ENCODE peak calls at places on chromosomes 6 and 20, in ten cellular contexts. One of them, this sample, is unnamed.
A peak's percentile ranks its signal among the peaks of the same experiment; 100 is the strongest.

GRCh38 chr20:53489528-53489927 is 104.1 kb downstream of the ZNF217 start:
- DNase-seq in GM23338: no peak
- DNase-seq in upper lobe of left lung: no peak
- DNase-seq in CD8-positive, alpha-beta T cell: no peak
- DNase-seq in lower lobe of right lung: no peak
- DNase-seq in fibroblast of lung: no peak
- DNase-seq in suprapubic skin: no peak
- DNase-seq in stomach: no peak
- DNase-seq in endothelial cell of umbilical vein: no peak
- DNase-seq in psoas muscle: no peak
- DNase-seq in this sample: no peak

GRCh38 chr6:154164397-154164796 is 125.4 kb downstream of the OPRM1 start:
- DNase-seq in GM23338: no peak
- DNase-seq in psoas muscle: peak; percentile 33
- DNase-seq in upper lobe of left lung: peak; percentile 47
- DNase-seq in endothelial cell of umbilical vein: peak; percentile 57
- DNase-seq in CD8-positive, alpha-beta T cell: no peak
- DNase-seq in lower lobe of right lung: no peak
- DNase-seq in stomach: no peak
- DNase-seq in suprapubic skin: no peak
- DNase-seq in fibroblast of lung: peak; percentile 98
- DNase-seq in this sample: peak; percentile 69

GRCh38 chr20:25275813-25276532 is 28.1 kb downstream of the PYGB start:
- DNase-seq in fibroblast of lung: no peak
- DNase-seq in psoas muscle: peak; percentile 6
- DNase-seq in stomach: peak; percentile 20
- DNase-seq in CD8-positive, alpha-beta T cell: no peak
- DNase-seq in upper lobe of left lung: peak; percentile 18
- DNase-seq in suprapubic skin: peak; percentile 65
- DNase-seq in endothelial cell of umbilical vein: no peak
- DNase-seq in GM23338: no peak
- DNase-seq in lower lobe of right lung: peak; percentile 34
- DNase-seq in this sample: peak; percentile 5

GRCh38 chr6:18515767-18516166 is 128.6 kb downstream of the RNF144B start:
- DNase-seq in fibroblast of lung: no peak
- DNase-seq in upper lobe of left lung: no peak
- DNase-seq in stomach: no peak
- DNase-seq in CD8-positive, alpha-beta T cell: no peak
- DNase-seq in psoas muscle: no peak
- DNase-seq in lower lobe of right lung: no peak
- DNase-seq in suprapubic skin: no peak
- DNase-seq in endothelial cell of umbilical vein: no peak
- DNase-seq in GM23338: no peak
- DNase-seq in this sample: no peak

GRCh38 chr6:3405182-3405518 is 51.7 kb downstream of the SLC22A23 start:
- DNase-seq in psoas muscle: no peak
- DNase-seq in stomach: no peak
- DNase-seq in suprapubic skin: no peak
- DNase-seq in endothelial cell of umbilical vein: no peak
- DNase-seq in GM23338: no peak
- DNase-seq in fibroblast of lung: no peak
- DNase-seq in lower lobe of right lung: no peak
- DNase-seq in CD8-positive, alpha-beta T cell: no peak
- DNase-seq in upper lobe of left lung: no peak
- DNase-seq in this sample: no peak

GRCh38 chr20:37389844-37390275 is 43.9 kb downstream of the SRC start:
- DNase-seq in lower lobe of right lung: peak; percentile 29
- DNase-seq in upper lobe of left lung: peak; percentile 7
- DNase-seq in stomach: no peak
- DNase-seq in endothelial cell of umbilical vein: no peak
- DNase-seq in suprapubic skin: no peak
- DNase-seq in GM23338: no peak
- DNase-seq in fibroblast of lung: no peak
- DNase-seq in CD8-positive, alpha-beta T cell: no peak
- DNase-seq in psoas muscle: no peak
- DNase-seq in this sample: no peak

GRCh38 chr6:88455317-88455716 is 289.2 kb upstream of the CNR1 start:
- DNase-seq in suprapubic skin: no peak
- DNase-seq in lower lobe of right lung: no peak
- DNase-seq in CD8-positive, alpha-beta T cell: no peak
- DNase-seq in fibroblast of lung: no peak
- DNase-seq in upper lobe of left lung: no peak
- DNase-seq in psoas muscle: no peak
- DNase-seq in stomach: no peak
- DNase-seq in GM23338: no peak
- DNase-seq in endothelial cell of umbilical vein: no peak
- DNase-seq in this sample: no peak

GRCh38 chr20:878511-879307 is 37.4 kb downstream of the ANGPT4 start:
- DNase-seq in upper lobe of left lung: no peak
- DNase-seq in lower lobe of right lung: no peak
- DNase-seq in psoas muscle: no peak
- DNase-seq in fibroblast of lung: peak; percentile 29
- DNase-seq in CD8-positive, alpha-beta T cell: no peak
- DNase-seq in endothelial cell of umbilical vein: peak; percentile 20
- DNase-seq in stomach: no peak
- DNase-seq in suprapubic skin: no peak
- DNase-seq in GM23338: peak; percentile 84
- DNase-seq in this sample: no peak

GRCh38 chr6:33772114-33772830 is 16.7 kb downstream of the LEMD2 start:
- DNase-seq in lower lobe of right lung: no peak
- DNase-seq in suprapubic skin: no peak
- DNase-seq in endothelial cell of umbilical vein: peak; percentile 62
- DNase-seq in psoas muscle: no peak
- DNase-seq in GM23338: no peak
- DNase-seq in CD8-positive, alpha-beta T cell: no peak
- DNase-seq in stomach: no peak
- DNase-seq in fibroblast of lung: no peak
- DNase-seq in upper lobe of left lung: no peak
- DNase-seq in this sample: no peak

GRCh38 chr20:53579266-53579580 is 14.4 kb downstream of the ZNF217 start:
- DNase-seq in fibroblast of lung: no peak
- DNase-seq in suprapubic skin: no peak
- DNase-seq in endothelial cell of umbilical vein: no peak
- DNase-seq in GM23338: no peak
- DNase-seq in psoas muscle: no peak
- DNase-seq in stomach: peak; percentile 16
- DNase-seq in lower lobe of right lung: no peak
- DNase-seq in upper lobe of left lung: no peak
- DNase-seq in CD8-positive, alpha-beta T cell: no peak
- DNase-seq in this sample: no peak

GRCh38 chr6:64817525-64817924 is 889.5 kb downstream of the EYS start:
- DNase-seq in stomach: no peak
- DNase-seq in upper lobe of left lung: no peak
- DNase-seq in CD8-positive, alpha-beta T cell: no peak
- DNase-seq in suprapubic skin: no peak
- DNase-seq in fibroblast of lung: no peak
- DNase-seq in psoas muscle: no peak
- DNase-seq in GM23338: no peak
- DNase-seq in lower lobe of right lung: no peak
- DNase-seq in endothelial cell of umbilical vein: peak; percentile 39
- DNase-seq in this sample: no peak

GRCh38 chr6:88141641-88142298 is 24.4 kb downstream of the CNR1 start:
- DNase-seq in endothelial cell of umbilical vein: no peak
- DNase-seq in CD8-positive, alpha-beta T cell: no peak
- DNase-seq in GM23338: no peak
- DNase-seq in lower lobe of right lung: no peak
- DNase-seq in psoas muscle: no peak
- DNase-seq in suprapubic skin: no peak
- DNase-seq in stomach: no peak
- DNase-seq in upper lobe of left lung: no peak
- DNase-seq in fibroblast of lung: no peak
- DNase-seq in this sample: no peak

GRCh38 chr20:17701826-17702225 is 2.1 kb downstream of the BANF2 start:
- DNase-seq in fibroblast of lung: no peak
- DNase-seq in CD8-positive, alpha-beta T cell: no peak
- DNase-seq in psoas muscle: no peak
- DNase-seq in endothelial cell of umbilical vein: no peak
- DNase-seq in upper lobe of left lung: no peak
- DNase-seq in lower lobe of right lung: no peak
- DNase-seq in GM23338: no peak
- DNase-seq in suprapubic skin: no peak
- DNase-seq in stomach: no peak
- DNase-seq in this sample: no peak
- H3K4me1 ChIP-seq in fibroblast of lung: no peaks in the 10 kb centered on the region
- H3K4me1 ChIP-seq in CD8-positive, alpha-beta T cell: no peaks in the 10 kb centered on the region
- H3K4me1 ChIP-seq in psoas muscle: no peaks in the 10 kb centered on the region
- H3K4me1 ChIP-seq in endothelial cell of umbilical vein: no peaks in the 10 kb centered on the region
- H3K4me1 ChIP-seq in upper lobe of left lung: no peaks in the 10 kb centered on the region
- H3K4me1 ChIP-seq in lower lobe of right lung: no peaks in the 10 kb centered on the region
- H3K4me1 ChIP-seq in GM23338: no peaks in the 10 kb centered on the region
- H3K4me1 ChIP-seq in suprapubic skin: no peaks in the 10 kb centered on the region
- H3K4me1 ChIP-seq in stomach: no peaks in the 10 kb centered on the region
- H3K4me1 ChIP-seq in this sample: no peaks in the 10 kb centered on the region

GRCh38 chr6:149456311-149457021 is 28.3 kb downstream of the ZC3H12D start:
- DNase-seq in psoas muscle: no peak
- DNase-seq in endothelial cell of umbilical vein: no peak
- DNase-seq in fibroblast of lung: no peak
- DNase-seq in lower lobe of right lung: no peak
- DNase-seq in CD8-positive, alpha-beta T cell: no peak
- DNase-seq in GM23338: no peak
- DNase-seq in upper lobe of left lung: no peak
- DNase-seq in stomach: no peak
- DNase-seq in suprapubic skin: no peak
- DNase-seq in this sample: no peak

GRCh38 chr6:149452062-149452939 is 32.5 kb downstream of the ZC3H12D start:
- DNase-seq in lower lobe of right lung: no peak
- DNase-seq in upper lobe of left lung: no peak
- DNase-seq in GM23338: no peak
- DNase-seq in suprapubic skin: no peak
- DNase-seq in CD8-positive, alpha-beta T cell: no peak
- DNase-seq in fibroblast of lung: no peak
- DNase-seq in endothelial cell of umbilical vein: no peak
- DNase-seq in psoas muscle: no peak
- DNase-seq in stomach: no peak
- DNase-seq in this sample: no peak

GRCh38 chr6:149455028-149455732 is 29.6 kb downstream of the ZC3H12D start:
- DNase-seq in lower lobe of right lung: no peak
- DNase-seq in stomach: no peak
- DNase-seq in endothelial cell of umbilical vein: no peak
- DNase-seq in GM23338: no peak
- DNase-seq in CD8-positive, alpha-beta T cell: no peak
- DNase-seq in fibroblast of lung: no peak
- DNase-seq in upper lobe of left lung: peak; percentile 48
- DNase-seq in psoas muscle: no peak
- DNase-seq in suprapubic skin: no peak
- DNase-seq in this sample: no peak

GRCh38 chr6:149453597-149454340 is 31.0 kb downstream of the ZC3H12D start:
- DNase-seq in suprapubic skin: no peak
- DNase-seq in CD8-positive, alpha-beta T cell: no peak
- DNase-seq in endothelial cell of umbilical vein: no peak
- DNase-seq in stomach: no peak
- DNase-seq in psoas muscle: no peak
- DNase-seq in lower lobe of right lung: no peak
- DNase-seq in fibroblast of lung: no peak
- DNase-seq in upper lobe of left lung: no peak
- DNase-seq in GM23338: no peak
- DNase-seq in this sample: no peak

DNA sequence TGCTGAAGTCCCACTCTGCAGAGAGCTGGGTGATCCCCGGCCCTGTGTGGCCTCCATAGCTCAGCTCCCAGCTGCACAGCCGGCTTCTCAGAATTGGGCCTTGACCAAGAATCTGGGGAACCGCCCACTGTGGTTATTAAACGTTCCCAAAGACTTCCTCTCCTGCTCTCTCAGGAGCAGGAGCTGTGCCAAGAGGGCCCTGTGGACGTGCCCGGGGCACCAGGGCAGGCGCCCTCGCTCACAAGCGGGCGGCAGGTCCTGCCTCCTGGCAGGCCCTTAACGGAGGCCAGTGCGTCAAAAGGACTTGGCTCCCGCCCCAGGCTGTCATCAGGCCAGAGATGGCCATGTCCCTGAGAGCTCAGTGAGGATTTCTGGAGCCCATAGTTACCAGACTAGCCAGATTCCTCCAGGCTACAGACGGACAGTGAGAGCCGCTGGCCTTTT is 30.4 kb downstream of the ZC3H12D start:
- DNase-seq in fibroblast of lung: peak; percentile 98
- DNase-seq in suprapubic skin: peak; percentile 94
- DNase-seq in psoas muscle: peak; percentile 96
- DNase-seq in endothelial cell of umbilical vein: peak; percentile 26
- DNase-seq in CD8-positive, alpha-beta T cell: no peak
- DNase-seq in GM23338: no peak
- DNase-seq in lower lobe of right lung: peak; percentile 96
- DNase-seq in stomach: peak; percentile 96
- DNase-seq in upper lobe of left lung: peak; percentile 97
- DNase-seq in this sample: peak; percentile 91
- H3K27ac ChIP-seq in fibroblast of lung: no peak overlapping the region
- H3K27ac ChIP-seq in suprapubic skin: no peak overlapping the region
- H3K27ac ChIP-seq in psoas muscle: peak overlapping the region; percentile 70
- H3K27ac ChIP-seq in endothelial cell of umbilical vein: no peak overlapping the region
- H3K27ac ChIP-seq in CD8-positive, alpha-beta T cell: no peak overlapping the region
- H3K27ac ChIP-seq in GM23338: no peak overlapping the region
- H3K27ac ChIP-seq in lower lobe of right lung: peak overlapping the region; percentile 78
- H3K27ac ChIP-seq in stomach: peak overlapping the region; percentile 62
- H3K27ac ChIP-seq in upper lobe of left lung: peak overlapping the region; percentile 45
- H3K27ac ChIP-seq in this sample: peak overlapping the region; percentile 17

GRCh38 chr20:49660912-49661311 is 52.8 kb downstream of the B4GALT5 start:
- DNase-seq in suprapubic skin: no peak
- DNase-seq in stomach: no peak
- DNase-seq in psoas muscle: no peak
- DNase-seq in lower lobe of right lung: no peak
- DNase-seq in CD8-positive, alpha-beta T cell: no peak
- DNase-seq in upper lobe of left lung: no peak
- DNase-seq in fibroblast of lung: no peak
- DNase-seq in endothelial cell of umbilical vein: no peak
- DNase-seq in GM23338: no peak
- DNase-seq in this sample: no peak
- TF ChIP-seq CTCF in suprapubic skin: no peak
- TF ChIP-seq CTCF in stomach: no peak
- TF ChIP-seq CTCF in psoas muscle: no peak
- TF ChIP-seq CTCF in lower lobe of right lung: no peak
- TF ChIP-seq CTCF in CD8-positive, alpha-beta T cell: no peak
- TF ChIP-seq CTCF in upper lobe of left lung: no peak
- TF ChIP-seq CTCF in fibroblast of lung: no peak
- TF ChIP-seq CTCF in endothelial cell of umbilical vein: no peak
- TF ChIP-seq CTCF in GM23338: no peak
- TF ChIP-seq CTCF in this sample: no peak

DNA sequence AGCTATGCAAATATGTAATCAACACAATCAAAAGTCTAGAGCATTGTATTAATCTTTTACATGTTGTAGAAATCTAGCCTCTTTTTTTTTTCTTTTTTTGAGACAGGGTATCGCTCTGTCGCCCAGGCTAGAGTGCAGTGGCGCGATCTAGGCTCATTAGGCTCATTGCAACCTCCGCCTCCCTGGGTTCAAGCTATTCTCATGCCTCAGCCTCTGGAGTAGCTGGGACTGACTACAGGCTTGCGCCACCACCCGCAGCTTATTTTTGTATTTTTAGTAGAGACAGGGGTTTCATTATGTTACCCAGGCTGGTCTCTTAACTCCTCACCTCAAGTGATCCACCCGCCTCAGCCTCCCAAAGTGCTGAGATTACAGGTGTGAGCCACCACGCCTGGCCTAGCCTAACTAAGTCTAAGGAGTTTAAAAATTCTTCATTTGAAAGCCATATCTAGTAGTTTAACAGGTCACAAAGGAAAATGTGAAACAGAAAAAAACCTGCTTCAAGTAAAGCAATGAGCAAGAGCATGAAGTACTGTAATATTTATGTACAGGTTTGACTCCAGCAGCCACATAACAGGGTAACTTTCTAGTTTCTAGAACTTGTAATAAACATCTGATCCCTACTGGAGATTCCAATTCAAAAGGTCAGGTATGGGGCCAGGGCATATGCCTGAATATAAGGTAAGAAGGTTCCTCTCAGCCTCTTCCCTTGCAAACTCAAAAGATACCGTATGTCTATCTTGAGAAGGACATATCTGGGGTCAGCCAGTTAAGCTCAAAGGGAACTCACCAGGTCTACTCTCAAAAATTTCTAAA is 4.4 kb downstream of the CPNE1 start:
- DNase-seq in CD8-positive, alpha-beta T cell: no peak
- DNase-seq in endothelial cell of umbilical vein: no peak
- DNase-seq in upper lobe of left lung: no peak
- DNase-seq in psoas muscle: no peak
- DNase-seq in suprapubic skin: peak; percentile 24
- DNase-seq in lower lobe of right lung: no peak
- DNase-seq in GM23338: no peak
- DNase-seq in fibroblast of lung: no peak
- DNase-seq in stomach: no peak
- DNase-seq in this sample: no peak
- H3K4me1 ChIP-seq in CD8-positive, alpha-beta T cell: peaks cover 62% of the 10 kb centered on the region
- H3K4me1 ChIP-seq in endothelial cell of umbilical vein: peaks cover 19% of the 10 kb centered on the region
- H3K4me1 ChIP-seq in upper lobe of left lung: peaks cover 63% of the 10 kb centered on the region
- H3K4me1 ChIP-seq in psoas muscle: peaks cover 64% of the 10 kb centered on the region
- H3K4me1 ChIP-seq in suprapubic skin: peaks cover 59% of the 10 kb centered on the region
- H3K4me1 ChIP-seq in lower lobe of right lung: peaks cover 76% of the 10 kb centered on the region
- H3K4me1 ChIP-seq in GM23338: peaks cover 48% of the 10 kb centered on the region
- H3K4me1 ChIP-seq in fibroblast of lung: peaks cover 9% of the 10 kb centered on the region
- H3K4me1 ChIP-seq in stomach: peaks cover 64% of the 10 kb centered on the region
- H3K4me1 ChIP-seq in this sample: no peaks in the 10 kb centered on the region

This sample was measured in uterus.